ENCODE peak calls at places on chromosomes 7 and 10, in nine cellular contexts. Z, C, L, N, D, H, I, T and Q are unnamed samples.

GRCh38 chr7:102061354-102061945 is 225.2 kb upstream of the SH2B2 start:
- DNase-seq in Z (no peak), D (no peak), N (no peak), T (no peak), C (no peak), L (no peak), H (no peak), I (no peak), Q (no peak)

GRCh38 chr10:103612462-103613365 is 119.2 kb downstream of the NEURL1 start:
- DNase-seq in T (no peak), C (no peak), L (no peak), Z (no peak), N (no peak), H (no peak), D (no peak), I (no peak), Q (no peak)

GRCh38 chr7:20223356-20223755 is 6.2 kb upstream of the MACC1 start:
- DNase-seq in N (no peak), T (no peak), H (no peak), D (no peak), C (no peak), I (no peak), Z (no peak), L (no peak), Q (no peak)

GRCh38 chr7:70807650-70808049 is 324.3 kb upstream of the GALNT17 start:
- DNase-seq in T (no peak), I (no peak), C (no peak), L (peak), N (no peak), Z (no peak), D (no peak), H (no peak), Q (no peak)

GRCh38 chr7:92643821-92644220 is 53.6 kb upstream of the FAM133B start:
- DNase-seq in D (no peak), C (no peak), T (no peak), H (no peak), Z (no peak), I (no peak), L (no peak), N (no peak), Q (no peak)

GRCh38 chr10:34480345-34480744 is 334.8 kb downstream of the PARD3 start:
- DNase-seq in H (no peak), D (no peak), I (no peak), Z (peak), T (no peak), L (no peak), C (peak), N (no peak), Q (no peak)

GRCh38 chr7:134935701-134936100 is 50.6 kb upstream of the AGBL3 start:
- DNase-seq in N (no peak), L (no peak), C (no peak), I (no peak), H (no peak), T (no peak), D (no peak), Z (no peak), Q (no peak)

GRCh38 chr10:54985732-54986131 is 184.7 kb upstream of the PCDH15 start:
- DNase-seq in L (no peak), T (no peak), I (no peak), D (no peak), N (no peak), H (no peak), Z (no peak), C (no peak), Q (no peak)

GRCh38 chr10:30000802-30001571 is 58.4 kb downstream of the JCAD start:
- DNase-seq in D (no peak), C (peak), T (peak), N (no peak), Z (peak), H (no peak), I (no peak), L (no peak), Q (no peak)

GRCh38 chr7:155775691-155776090 is 36.6 kb downstream of the SHH start:
- DNase-seq in T (no peak), H (peak), I (no peak), L (no peak), C (no peak), D (no peak), N (no peak), Z (no peak), Q (no peak)

GRCh38 chr10:97974526-97975525 is 55.6 kb downstream of the CRTAC1 start:
- DNase-seq in H (no peak), L (peak), N (no peak), D (no peak), Z (no peak), I (no peak), T (no peak), C (no peak), Q (no peak)

GRCh38 chr7:4765776-4766490 is 9.5 kb upstream of the AP5Z1 start:
- DNase-seq in C (no peak), H (no peak), T (no peak), L (no peak), Z (no peak), I (no peak), N (no peak), D (no peak), Q (no peak)

GRCh38 chr7:114944742-114945625 is 23.1 kb downstream of the MDFIC start:
- DNase-seq in L (no peak), Z (peak), N (no peak), I (no peak), T (peak), C (no peak), H (peak), D (no peak), Q (no peak)

GRCh38 chr7:88278881-88279280 is 27.8 kb downstream of the STEAP4 start:
- DNase-seq in I (no peak), L (no peak), D (no peak), Z (no peak), H (no peak), N (no peak), C (no peak), T (no peak), Q (no peak)

GRCh38 chr7:1053002-1053411 is 8.7 kb downstream of the GPR146 start:
- DNase-seq in D (peak), I (no peak), L (peak), C (no peak), Z (no peak), N (no peak), T (no peak), H (no peak), Q (no peak)

GRCh38 chr7:1413936-1414639 is 45.2 kb downstream of the MICALL2 start:
- DNase-seq in T (no peak), D (no peak), L (no peak), I (no peak), N (no peak), C (no peak), Z (no peak), H (no peak), Q (no peak)

GRCh38 chr10:66627156-66627555 is 298.7 kb upstream of the LRRTM3 start:
- DNase-seq in N (peak), D (no peak), C (no peak), H (no peak), Z (no peak), I (no peak), L (no peak), T (no peak), Q (no peak)

GRCh38 chr7:32298403-32299132 is 191.6 kb downstream of the LSM5 start:
- DNase-seq in N (no peak), L (peak), Z (no peak), D (no peak), C (no peak), H (no peak), T (no peak), I (no peak), Q (no peak)

GRCh38 chr10:130497056-130498010 is 361.1 kb downstream of the GLRX3 start:
- DNase-seq in Z (no peak), H (no peak), N (no peak), C (no peak), I (no peak), D (peak), T (no peak), L (no peak), Q (no peak)

GRCh38 chr10:42987575-42987974 is 89.3 kb upstream of the RET start:
- DNase-seq in L (no peak), I (no peak), H (no peak), T (peak), Z (no peak), N (no peak), D (no peak), C (no peak), Q (no peak)

GRCh38 chr10:85861513-85862197 is 504.9 kb downstream of the GRID1 start:
- DNase-seq in T (no peak), L (no peak), N (no peak), I (no peak), Z (no peak), H (no peak), C (no peak), D (no peak), Q (no peak)

GRCh38 chr10:26696786-26697162 is 727 bp upstream of the PDSS1 start:
- DNase-seq in L (no peak), H (no peak), N (peak), D (no peak), Z (no peak), C (no peak), I (peak), T (no peak), Q (no peak)

GRCh38 chr10:60192986-60193385 is 196.7 kb downstream of the ANK3 start:
- DNase-seq in H (no peak), L (no peak), N (no peak), C (no peak), T (no peak), D (no peak), Z (no peak), I (no peak), Q (no peak)

GRCh38 chr7:47804767-47805545 is 143.3 kb downstream of the PKD1L1 start:
- DNase-seq in Z (no peak), I (no peak), T (no peak), L (no peak), H (no peak), C (no peak), D (no peak), N (no peak), Q (no peak)

GRCh38 chr10:122062831-122063674 is 74.1 kb downstream of the TACC2 start:
- DNase-seq in T (peak), I (no peak), Z (peak), D (peak), L (peak), H (peak), N (peak), C (peak), Q (no peak)

GRCh38 chr10:105834261-105835059 is 1193.4 kb downstream of the SORCS3 start:
- DNase-seq in C (no peak), T (no peak), I (no peak), L (no peak), Z (no peak), H (no peak), N (no peak), D (no peak), Q (no peak)

GRCh38 chr10:50846753-50847152 is 38.7 kb downstream of the A1CF start:
- DNase-seq in T (no peak), N (peak), L (no peak), C (no peak), Z (no peak), D (no peak), I (no peak), H (no peak), Q (no peak)

GRCh38 chr7:27608776-27609495 is 53.7 kb downstream of the HIBADH start:
- DNase-seq in C (no peak), I (no peak), L (no peak), D (no peak), H (no peak), T (no peak), Z (no peak), N (no peak), Q (no peak)

GRCh38 chr10:122204691-122205489 is 66.2 kb upstream of the BTBD16 start:
- DNase-seq in L (no peak), N (no peak), D (no peak), C (no peak), I (no peak), Z (no peak), H (no peak), T (no peak), Q (no peak)

GRCh38 chr10:33240931-33241330 is 93.5 kb downstream of the NRP1 start:
- DNase-seq in I (no peak), D (no peak), N (no peak), L (no peak), C (no peak), Z (no peak), T (peak), H (no peak), Q (no peak)

GRCh38 chr7:11742496-11742895 is 89.5 kb downstream of the THSD7A start:
- DNase-seq in C (no peak), I (no peak), L (no peak), D (no peak), Z (no peak), T (no peak), N (peak), H (no peak), Q (no peak)

GRCh38 chr10:78336402-78336791 is 302.7 kb downstream of the RPS24 start:
- DNase-seq in Z (no peak), N (no peak), I (no peak), L (no peak), H (peak), T (peak), D (no peak), C (peak), Q (no peak)

GRCh38 chr10:87750001-87750651 is 67.9 kb downstream of the ATAD1 start:
- DNase-seq in I (no peak), D (no peak), C (no peak), Z (no peak), H (no peak), T (no peak), L (no peak), N (no peak), Q (no peak)

GRCh38 chr10:60907972-60908371 is 36.0 kb downstream of the RHOBTB1 start:
- DNase-seq in D (no peak), N (no peak), Z (no peak), C (no peak), L (no peak), H (no peak), I (no peak), T (no peak), Q (no peak)

GRCh38 chr7:151060416-151061234 is 1.2 kb downstream of the SLC4A2 start:
- DNase-seq in Z (peak), D (no peak), C (no peak), H (peak), N (no peak), I (no peak), T (no peak), L (peak), Q (no peak)
- TF ChIP-seq POLR2A in Z (no peak), D (no peak), C (no peak), H (no peak), N (no peak), I (no peak), T (no peak), L (no peak), Q (no peak)

GRCh38 chr7:82312646-82313045 is 130.9 kb downstream of the CACNA2D1 start:
- DNase-seq in D (no peak), I (no peak), L (no peak), T (no peak), N (no peak), C (no peak), Z (no peak), H (no peak), Q (no peak)
- TF ChIP-seq POLR2AphosphoS5 in D (no peak), I (no peak), L (no peak), T (no peak), N (no peak), C (no peak), Z (no peak), H (no peak), Q (no peak)

DNA sequence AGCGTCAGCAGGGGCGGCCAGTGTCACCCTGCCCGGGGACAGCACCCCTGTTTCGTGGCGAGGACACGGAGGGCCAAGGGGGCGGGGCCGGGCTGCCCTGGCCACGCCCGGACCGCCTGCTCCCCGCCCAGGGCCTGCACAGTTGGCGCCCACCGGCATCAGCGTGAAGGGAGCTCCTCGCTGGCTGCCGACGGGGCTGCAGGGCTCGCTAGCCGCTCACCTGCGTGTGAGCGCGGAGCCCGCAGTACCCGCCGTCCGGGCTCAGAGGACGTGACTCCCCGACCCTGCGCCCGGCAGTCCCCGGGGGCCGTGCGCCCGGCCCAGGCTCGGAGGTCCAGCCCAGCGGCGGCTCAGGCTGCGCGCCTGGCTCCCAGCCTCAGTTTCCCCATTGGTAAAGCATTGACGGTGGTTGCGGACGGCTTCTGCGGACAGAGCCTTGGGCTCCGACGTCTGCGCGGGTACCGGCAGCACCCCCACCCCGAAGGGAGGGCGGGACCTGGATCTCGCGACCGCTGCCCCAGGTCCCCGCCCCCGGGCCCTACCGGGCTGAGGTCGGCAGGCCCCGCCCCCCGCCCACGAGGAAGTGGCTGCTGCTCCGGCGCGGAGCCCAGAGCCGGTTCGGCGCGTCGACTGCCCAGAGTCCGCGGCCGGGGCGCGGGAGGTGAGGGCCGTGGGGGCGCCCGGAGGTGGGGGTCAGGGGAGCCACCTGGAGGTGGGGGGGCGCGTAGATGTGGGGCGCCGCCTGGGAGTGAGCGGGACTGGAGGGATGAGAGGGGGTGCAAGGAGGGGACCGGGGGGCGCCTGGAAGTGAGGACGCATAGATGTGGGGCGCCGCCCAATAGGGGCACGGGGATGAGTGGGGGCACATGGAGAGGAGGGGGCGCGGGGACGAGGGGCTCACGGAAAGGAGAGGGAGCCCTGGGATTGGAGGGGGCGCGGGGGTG is at the start of gene ARPC1B:
- DNase-seq in C (peak), H (peak), T (peak), Z (peak), I (no peak), L (peak), D (peak), N (peak), Q (peak)
- TF ChIP-seq POLR2A in C (peak), H (no peak), T (no peak), Z (peak), I (peak), L (no peak), D (peak), N (peak), Q (no peak)

DNA sequence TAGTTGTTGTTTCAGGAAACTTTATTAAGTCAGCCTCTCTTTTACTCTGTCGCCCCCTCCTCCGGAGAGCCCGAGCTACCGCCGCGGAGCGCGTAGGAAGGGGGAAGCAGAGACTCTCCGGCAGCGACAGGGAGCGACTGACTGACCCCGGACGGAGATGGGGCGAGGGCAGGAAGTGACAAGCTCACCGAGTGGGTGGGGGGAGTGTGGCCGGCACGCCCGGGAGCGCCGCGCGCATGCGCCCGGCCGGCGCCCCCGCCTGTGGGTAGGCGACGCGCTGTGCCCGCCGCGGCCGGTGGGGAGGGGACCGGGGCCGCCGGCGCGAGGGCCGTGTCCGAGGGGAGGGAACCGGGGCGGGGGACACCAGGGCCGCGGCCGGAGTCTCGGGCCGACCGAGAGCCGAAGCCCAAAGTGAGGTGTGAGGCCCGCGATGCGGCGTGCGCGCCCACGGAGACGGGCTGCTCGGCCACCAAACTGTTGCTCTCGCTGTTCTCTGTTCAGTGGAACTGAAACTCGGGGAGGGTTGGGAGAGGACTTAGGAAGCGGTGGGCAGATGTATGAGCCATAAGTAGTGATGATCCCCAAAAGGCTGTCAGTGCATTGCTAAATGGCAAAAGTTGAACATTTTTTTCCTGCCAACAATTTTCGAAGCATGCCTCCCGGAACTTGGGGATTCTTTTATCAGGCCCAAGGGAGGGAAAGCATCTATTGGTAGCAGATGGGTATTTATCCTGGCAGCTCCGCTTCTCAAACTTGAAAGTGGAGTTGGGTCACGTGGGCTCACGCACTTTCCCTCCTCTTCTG is at the start of gene ZNF800:
- DNase-seq in C (peak), L (peak), I (no peak), N (peak), Z (peak), T (peak), H (peak), D (peak), Q (peak)
- TF ChIP-seq POLR2AphosphoS5 in C (peak), L (peak), I (peak), N (peak), Z (peak), T (peak), H (peak), D (peak), Q (peak)

DNA sequence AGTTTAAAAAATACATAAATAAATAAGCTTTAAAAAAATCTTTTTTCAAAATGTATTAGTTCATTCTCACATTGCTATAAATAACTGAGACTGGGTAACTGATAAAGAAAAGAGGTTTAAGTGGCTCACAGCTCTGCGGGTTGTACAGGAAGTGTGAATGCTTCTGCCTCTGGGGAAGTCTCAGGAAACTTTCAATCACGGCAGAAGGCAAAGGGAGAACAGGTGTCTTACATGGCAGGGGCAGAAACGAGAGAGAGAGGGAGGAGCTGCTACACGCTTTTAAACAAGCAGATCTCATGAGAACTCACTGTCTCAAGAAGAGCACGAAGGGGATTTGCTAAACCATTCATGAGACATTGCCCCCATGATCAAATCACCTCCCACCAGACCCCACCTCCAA is 114.6 kb downstream of the DNAJC1 start:
- DNase-seq in H (no peak), Z (peak), I (peak), L (no peak), D (no peak), N (no peak), T (no peak), C (no peak), Q (no peak)
- TF ChIP-seq POLR2A in H (no peak), Z (no peak), I (no peak), L (no peak), D (no peak), N (no peak), T (no peak), C (no peak), Q (peak)

DNA sequence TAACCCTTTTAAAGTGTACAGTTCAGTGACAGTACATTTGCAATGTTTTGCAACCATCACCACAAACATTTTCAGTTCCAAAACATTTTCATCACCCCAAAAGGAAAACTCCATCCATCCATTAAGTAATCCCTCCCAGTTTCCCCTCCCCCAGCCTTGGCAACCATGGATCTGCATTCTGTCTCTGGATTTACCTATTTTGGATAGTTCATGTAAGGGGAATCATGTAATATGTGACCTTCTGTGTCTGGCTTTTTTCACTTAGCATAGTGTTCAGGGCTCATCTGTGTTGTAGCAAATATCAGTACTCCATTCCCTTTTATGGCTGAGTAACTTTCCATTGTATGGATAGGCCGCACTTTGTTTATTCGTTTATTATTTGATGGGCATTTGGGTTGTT is 13.0 kb downstream of the PALD1 start:
- DNase-seq in D (no peak), N (no peak), T (no peak), L (no peak), I (no peak), H (no peak), C (no peak), Z (no peak), Q (no peak)
- TF ChIP-seq POLR2AphosphoS5 in D (no peak), N (no peak), T (no peak), L (no peak), I (no peak), H (peak), C (no peak), Z (peak), Q (no peak)